ENCODE peak calls at places on chromosomes 11 and 22, in eight cellular contexts. O, Y, Z, A, E, P, K and W are unnamed samples.

GRCh38 chr22:36701941-36702640 is 1.5 kb downstream of the CACNG2 start:
- DNase-seq in K (no peak), Y (no peak), E (no peak), A (no peak), O (no peak), Z (no peak), P (no peak), W (no peak)

GRCh38 chr11:80529722-80530121 is 1088.9 kb upstream of the TENM4 start:
- DNase-seq in K (no peak), E (no peak), P (no peak), Z (no peak), A (no peak), O (no peak), Y (no peak), W (no peak)

GRCh38 chr11:100680070-100680469 is 7.0 kb upstream of the ARHGAP42 start:
- DNase-seq in A (no peak), E (no peak), K (no peak), O (no peak), Y (no peak), Z (no peak), P (no peak), W (no peak)

GRCh38 chr11:130646881-130647280 is 198.4 kb downstream of the ADAMTS15 start:
- DNase-seq in A (no peak), Z (no peak), O (no peak), K (no peak), P (no peak), Y (no peak), E (no peak), W (no peak)

GRCh38 chr11:8988329-8989234 is 15.2 kb downstream of the NRIP3 start:
- DNase-seq in O (no peak), E (no peak), A (peak; percentile 62), P (no peak), Z (no peak), K (no peak), Y (no peak), W (no peak)

GRCh38 chr11:61048368-61049065 is 53.8 kb upstream of the CD5 start:
- DNase-seq in A (no peak), P (no peak), Y (no peak), O (no peak), E (peak; percentile 61), K (no peak), Z (no peak), W (no peak)

GRCh38 chr11:57161351-57161750 is 20.4 kb upstream of the LRRC55 start:
- DNase-seq in A (no peak), Y (no peak), E (no peak), Z (no peak), P (no peak), O (no peak), K (no peak), W (no peak)

GRCh38 chr11:131668867-131669780 is 298.7 kb downstream of the NTM start:
- DNase-seq in K (no peak), P (no peak), A (peak; percentile 24), Z (peak; percentile 32), Y (no peak), E (no peak), O (no peak), W (peak; percentile 48)

GRCh38 chr11:125950696-125951645 is 5.1 kb downstream of the VSIG10L2 start:
- DNase-seq in P (peak; percentile 95), E (no peak), Y (no peak), O (no peak), Z (no peak), A (no peak), K (no peak), W (no peak)

GRCh38 chr22:32998373-32998772 is 59.8 kb downstream of the SYN3 start:
- DNase-seq in K (no peak), P (no peak), O (no peak), Z (no peak), E (no peak), A (no peak), Y (no peak), W (no peak)

GRCh38 chr11:17531818-17532131 is 12.4 kb downstream of the USH1C start:
- DNase-seq in A (peak; percentile 73), K (no peak), P (no peak), O (no peak), E (no peak), Z (peak; percentile 30), Y (no peak), W (no peak)

GRCh38 chr22:43946391-43946680 is 8.9 kb upstream of the SAMM50 start:
- DNase-seq in K (no peak), A (no peak), Z (no peak), E (no peak), Y (no peak), O (no peak), P (no peak), W (no peak)

DNA sequence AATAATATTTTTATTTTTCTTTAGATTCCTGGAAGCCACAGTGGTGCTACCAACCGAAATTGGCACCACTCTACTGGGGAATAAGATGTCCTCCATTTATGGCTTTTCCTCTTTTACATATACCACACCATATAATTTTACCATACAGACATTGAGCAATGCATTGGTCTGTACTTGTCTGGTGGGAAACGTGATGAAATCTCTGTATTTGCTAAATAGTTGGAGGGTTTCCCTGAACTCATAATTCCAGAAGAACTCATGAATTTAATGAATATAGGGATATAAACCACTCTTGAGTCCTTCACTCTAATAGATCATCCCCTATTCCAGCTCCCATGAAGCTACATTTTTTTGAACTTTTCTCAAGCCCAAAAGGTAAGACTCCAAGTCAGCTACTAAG is 28.0 kb upstream of the MMP13 start:
- DNase-seq in O (no peak), K (no peak), Z (no peak), Y (no peak), E (no peak), A (no peak), P (no peak), W (no peak)
- TF ChIP-seq CTCF in O (no peak), K (no peak), Z (no peak), Y (no peak), E (no peak), A (no peak), P (no peak), W (no peak)

DNA sequence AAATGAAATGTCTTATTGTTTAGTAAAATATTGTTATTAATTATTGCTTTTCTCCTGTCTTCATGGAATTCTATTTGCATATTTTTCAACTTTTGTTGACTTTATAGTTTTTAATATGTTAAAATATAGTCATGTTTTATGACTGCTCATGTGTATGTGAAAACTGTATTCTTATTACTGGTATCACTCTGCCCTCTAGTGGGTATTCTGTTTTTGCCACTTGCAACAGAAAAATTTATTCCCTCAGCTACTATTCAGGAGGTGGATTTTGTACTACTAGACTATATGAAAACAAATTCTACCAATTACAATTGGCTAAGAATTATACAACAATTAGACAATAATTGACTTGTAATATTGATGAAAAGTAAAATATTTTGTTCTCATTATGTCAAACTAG is 45.0 kb downstream of the OR4C6 start:
- DNase-seq in K (no peak), Y (no peak), E (no peak), A (peak; percentile 22), O (no peak), Z (no peak), P (no peak), W (peak; percentile 36)
- TF ChIP-seq CTCF in K (peak; percentile 44), Y (no peak), E (peak; percentile 15), A (peak; percentile 37), O (no peak), Z (peak; percentile 52), P (no peak), W (peak; percentile 54)

GRCh38 chr11:298406-299065 is 790 bp downstream of the IFITM5 start:
- DNase-seq in P (no peak), A (no peak), E (peak; percentile 67), Y (no peak), Z (no peak), K (no peak), O (no peak), W (no peak)

GRCh38 chr11:296976-297665 is 2.2 kb downstream of the IFITM5 start:
- DNase-seq in O (no peak), K (no peak), Z (no peak), Y (no peak), A (no peak), P (no peak), E (peak; percentile 77), W (no peak)

GRCh38 chr11:299081-299891 is at the start of gene IFITM5:
- DNase-seq in K (no peak), Y (no peak), P (no peak), Z (no peak), O (no peak), E (peak; percentile 72), A (no peak), W (no peak)

GRCh38 chr11:297666-298405 is 1.5 kb downstream of the IFITM5 start:
- DNase-seq in Y (no peak), Z (no peak), A (no peak), E (peak; percentile 73), O (no peak), P (no peak), K (no peak), W (no peak)

DNA sequence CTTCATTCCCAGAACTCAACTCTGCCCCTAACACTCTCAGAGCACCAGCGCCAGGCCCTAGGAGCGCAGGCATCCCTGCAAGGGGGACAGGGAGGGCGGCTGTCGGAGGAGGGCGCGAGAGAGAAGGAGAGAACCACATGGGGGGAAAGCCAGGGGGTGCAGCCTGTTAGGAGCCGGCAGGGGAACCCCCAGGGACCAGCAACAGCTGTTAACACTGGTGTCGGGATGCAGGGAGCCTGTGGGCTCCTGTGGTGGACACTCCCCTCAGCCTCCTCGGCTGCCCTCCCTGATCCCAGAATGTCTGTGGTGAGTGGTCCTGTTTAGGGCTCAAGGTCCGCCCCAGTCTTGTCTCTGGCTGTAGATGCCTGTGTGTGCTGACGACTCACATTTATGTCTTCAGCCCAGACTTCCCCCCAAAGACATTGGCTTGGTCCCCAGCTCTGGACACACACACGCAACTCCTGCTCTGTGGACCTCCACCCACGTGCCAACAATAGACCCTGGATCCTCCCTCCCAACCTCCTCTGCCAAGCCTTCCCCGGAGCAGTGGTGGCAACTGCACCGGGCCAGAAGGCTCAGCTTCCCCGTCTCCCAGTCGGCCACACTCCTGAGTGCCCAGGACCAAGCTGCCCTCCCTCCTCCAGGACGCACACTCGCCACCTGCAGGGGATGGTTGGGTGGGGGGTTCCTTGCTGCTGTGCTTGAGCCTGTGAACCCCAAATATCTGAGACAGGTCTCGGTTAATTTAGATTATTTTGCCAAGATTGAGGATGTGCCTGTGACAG is 817 bp upstream of the IFITM5 start:
- DNase-seq in Y (no peak), E (peak; percentile 81), K (no peak), O (no peak), A (no peak), Z (no peak), P (no peak), W (no peak)
- TF ChIP-seq CTCF in Y (no peak), E (no peak), K (peak; percentile 18), O (no peak), A (peak; percentile 35), Z (no peak), P (no peak), W (no peak)

DNA sequence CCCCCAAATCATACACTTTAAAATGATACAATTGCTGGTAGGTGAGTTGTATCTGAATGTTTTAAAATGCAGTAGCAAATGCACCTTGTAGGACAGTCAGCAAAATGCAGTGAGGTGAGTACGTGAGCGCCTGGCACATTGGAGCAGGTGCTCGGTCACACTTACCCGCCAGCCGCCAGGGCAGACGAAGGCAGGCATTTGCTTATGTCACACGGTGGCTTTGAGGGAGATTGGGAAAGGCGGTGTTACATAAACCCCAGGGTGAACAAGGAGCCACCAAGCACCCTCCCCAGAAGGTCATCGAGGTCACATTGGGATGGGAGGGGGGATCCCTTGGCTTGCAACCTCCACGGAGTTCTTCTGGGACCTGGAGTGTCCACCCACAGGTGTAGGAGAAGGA is 6.5 kb upstream of the OSM start:
- DNase-seq in Y (no peak), K (no peak), O (no peak), E (no peak), P (no peak), A (no peak), Z (no peak), W (no peak)
- TF ChIP-seq CTCF in Y (no peak), K (no peak), O (no peak), E (no peak), P (no peak), A (no peak), Z (no peak), W (no peak)